ENCODE peak calls at places on chromosomes 12 and 14, in four cellular contexts. Q is GM12892, J is mucosa of gallbladder, O is omental fat pad. X is an unnamed sample.

GRCh38 chr12:131281016-131281415 is 327.3 kb downstream of the ADGRD1 start:
- DNase-seq in J (no peak), Q (no peak), O (no peak), X (no peak)

GRCh38 chr12:105729372-105729771 is 398.9 kb downstream of the C12orf75 start:
- DNase-seq in J (no peak), Q (no peak), O (no peak), X (no peak)

GRCh38 chr14:65352964-65353530 is 59.5 kb upstream of the FUT8 start:
- DNase-seq in Q (no peak), O (no peak), J (no peak), X (no peak)

GRCh38 chr14:74257078-74257987 is 18.1 kb downstream of the VSX2 start:
- DNase-seq in O (no peak), J (peak), Q (peak), X (no peak)

GRCh38 chr12:98238513-98238912 is 276.9 kb upstream of the TMPO start:
- DNase-seq in Q (no peak), J (peak), O (no peak), X (no peak)

GRCh38 chr12:6188954-6189353 is 11.2 kb upstream of the CD9 start:
- DNase-seq in Q (no peak), O (no peak), J (no peak), X (no peak)

GRCh38 chr12:6632026-6632978 is 3.5 kb downstream of the LPAR5 start:
- DNase-seq in O (no peak), J (no peak), Q (no peak), X (no peak)

GRCh38 chr12:123532808-123533649 is 490 bp downstream of the RILPL1 start:
- DNase-seq in O (no peak), J (peak), Q (no peak), X (peak)

GRCh38 chr14:38824691-38825090 is 278.3 kb downstream of the SEC23A start:
- DNase-seq in O (no peak), J (no peak), Q (no peak), X (no peak)

GRCh38 chr12:69897744-69898143 is 72.7 kb downstream of the MYRFL start:
- DNase-seq in O (no peak), Q (no peak), J (no peak), X (no peak)

GRCh38 chr12:49131973-49132461 is 822 bp upstream of the TUBA1B start:
- DNase-seq in J (no peak), O (no peak), Q (no peak), X (no peak)

GRCh38 chr14:104221071-104221625 is 82.8 kb downstream of the KIF26A start:
- DNase-seq in O (no peak), J (no peak), Q (no peak), X (no peak)

GRCh38 chr12:66361703-66362102 is 59.4 kb downstream of the HELB start:
- DNase-seq in Q (no peak), J (no peak), O (no peak), X (no peak)

GRCh38 chr12:92829683-92830282 is 99.3 kb downstream of the EEA1 start:
- DNase-seq in J (no peak), O (no peak), Q (no peak), X (no peak)

GRCh38 chr12:94938583-94938982 is 64.9 kb downstream of the NDUFA12 start:
- DNase-seq in Q (no peak), J (no peak), O (no peak), X (no peak)

GRCh38 chr12:102376251-102376747 is 104.1 kb downstream of the IGF1 start:
- DNase-seq in O (no peak), J (no peak), Q (no peak), X (no peak)

GRCh38 chr12:12881495-12881894 is 9.9 kb upstream of the GPRC5A start:
- DNase-seq in O (no peak), Q (no peak), J (no peak), X (peak)

GRCh38 chr12:185197-185955 is 28.6 kb downstream of the SLC6A12 start:
- DNase-seq in J (no peak), O (no peak), Q (no peak), X (no peak)

GRCh38 chr12:93624595-93625294 is 52.3 kb downstream of the SOCS2 start:
- DNase-seq in Q (no peak), O (no peak), J (no peak), X (peak)

GRCh38 chr14:35362441-35362840 is 42.1 kb downstream of the NFKBIA start:
- DNase-seq in O (no peak), Q (no peak), J (no peak), X (no peak)

GRCh38 chr14:61280526-61281185 is 482 bp downstream of the TMEM30B start:
- DNase-seq in O (no peak), J (peak), Q (peak), X (no peak)

GRCh38 chr12:4829793-4830162 is 79.9 kb upstream of the KCNA1 start:
- DNase-seq in J (no peak), Q (no peak), O (no peak), X (no peak)

GRCh38 chr12:124869011-124869665 is 5.5 kb upstream of the SCARB1 start:
- DNase-seq in O (no peak), J (no peak), Q (no peak), X (no peak)

GRCh38 chr12:6552140-6552551 is 3.7 kb downstream of the IFFO1 start:
- DNase-seq in Q (no peak), O (no peak), J (no peak), X (no peak)

GRCh38 chr14:103711516-103712431 is 3.5 kb downstream of the XRCC3 start:
- DNase-seq in Q (no peak), O (no peak), J (no peak), X (no peak)

GRCh38 chr12:19694627-19695026 is 255.3 kb downstream of the AEBP2 start:
- DNase-seq in J (no peak), Q (no peak), O (no peak), X (no peak)

GRCh38 chr14:72880164-72880563 is 13.7 kb downstream of the DPF3 start:
- DNase-seq in Q (no peak), O (no peak), J (no peak), X (no peak)

X was measured in HepG2.